ENCODE peak calls at places on chromosomes 12 and 14, in ten cellular contexts. E is body of pancreas; Q is CD8-positive, alpha-beta memory T cell; Z is ovary; O is OCI-LY7; V is bronchial epithelial cell; L is breast epithelium; U is GM12865; A is AG10803; R is CD8-positive, alpha-beta T cell. I is an unnamed sample.

GRCh38 chr12:7498832-7499231 is 4.7 kb downstream of the CD163 start:
- DNase-seq in R (no peak), A (peak), Z (no peak), L (no peak), Q (no peak), O (no peak), U (no peak), V (no peak), E (peak), I (peak)

GRCh38 chr14:83478741-83479140 is 1945.1 kb upstream of the SEL1L start:
- DNase-seq in V (no peak), O (no peak), E (no peak), Q (no peak), R (no peak), U (no peak), Z (no peak), A (no peak), L (no peak), I (no peak)

GRCh38 chr14:59126714-59127436 is 61.6 kb upstream of the DAAM1 start:
- DNase-seq in V (peak), A (peak), Q (peak), Z (peak), R (peak), O (peak), L (peak), U (peak), E (peak), I (peak)

GRCh38 chr14:100573009-100573756 is 14.0 kb downstream of the BEGAIN start:
- DNase-seq in Z (no peak), A (no peak), O (peak), E (no peak), V (no peak), U (no peak), Q (no peak), R (no peak), L (no peak), I (no peak)

GRCh38 chr14:84584526-84584925 is 945.4 kb upstream of the FLRT2 start:
- DNase-seq in Z (no peak), O (no peak), A (no peak), E (no peak), U (no peak), V (no peak), L (no peak), R (no peak), Q (no peak), I (no peak)

GRCh38 chr14:64943556-64943955 is 1.0 kb upstream of the GPX2 start:
- DNase-seq in Z (no peak), A (no peak), E (no peak), V (no peak), L (no peak), R (no peak), U (no peak), O (no peak), Q (no peak), I (no peak)

GRCh38 chr14:101898416-101898815 is 66.0 kb upstream of the DYNC1H1 start:
- DNase-seq in L (no peak), Q (no peak), U (no peak), V (no peak), O (no peak), Z (peak), R (no peak), E (no peak), A (no peak), I (no peak)

GRCh38 chr12:19382111-19382526 is 57.2 kb upstream of the AEBP2 start:
- DNase-seq in U (peak), R (no peak), V (peak), O (no peak), L (no peak), Z (no peak), Q (no peak), E (peak), A (peak), I (peak)

GRCh38 chr12:119157528-119157927 is 21.2 kb upstream of the HSPB8 start:
- DNase-seq in Z (no peak), Q (no peak), R (no peak), O (no peak), U (no peak), E (no peak), V (no peak), L (no peak), A (no peak), I (no peak)

GRCh38 chr12:94150483-94151225 is 2.3 kb downstream of the PLXNC1 start:
- DNase-seq in L (no peak), V (no peak), Q (peak), A (no peak), O (no peak), R (peak), Z (peak), U (peak), E (no peak), I (peak)

GRCh38 chr12:41699658-41700057 is 445.0 kb downstream of the GXYLT1 start:
- DNase-seq in Z (no peak), O (no peak), Q (no peak), V (no peak), U (no peak), E (no peak), R (no peak), L (no peak), A (no peak), I (no peak)

GRCh38 chr12:57893460-57894353 is 47.2 kb upstream of the CTDSP2 start:
- DNase-seq in A (peak), Q (no peak), L (peak), O (no peak), U (peak), E (peak), Z (peak), V (peak), R (no peak), I (peak)

GRCh38 chr14:65879218-65880009 is 466.9 kb downstream of the FUT8 start:
- DNase-seq in R (no peak), A (peak), O (no peak), Q (no peak), U (no peak), V (peak), Z (no peak), E (no peak), L (no peak), I (no peak)

GRCh38 chr14:104333903-104334811 is 195.8 kb downstream of the KIF26A start:
- DNase-seq in U (no peak), V (no peak), A (no peak), Z (no peak), R (no peak), E (no peak), Q (no peak), L (no peak), O (no peak), I (peak)

GRCh38 chr12:14387472-14387871 is 22.0 kb downstream of the ATF7IP start:
- DNase-seq in Z (no peak), V (no peak), U (no peak), R (no peak), O (no peak), E (no peak), A (no peak), L (no peak), Q (no peak), I (no peak)
- H3K4me3 ChIP-seq in Z (no peak), V (no peak), U (peak), R (peak), O (peak), E (no peak), A (no peak), L (no peak), Q (peak), I (no peak)

DNA sequence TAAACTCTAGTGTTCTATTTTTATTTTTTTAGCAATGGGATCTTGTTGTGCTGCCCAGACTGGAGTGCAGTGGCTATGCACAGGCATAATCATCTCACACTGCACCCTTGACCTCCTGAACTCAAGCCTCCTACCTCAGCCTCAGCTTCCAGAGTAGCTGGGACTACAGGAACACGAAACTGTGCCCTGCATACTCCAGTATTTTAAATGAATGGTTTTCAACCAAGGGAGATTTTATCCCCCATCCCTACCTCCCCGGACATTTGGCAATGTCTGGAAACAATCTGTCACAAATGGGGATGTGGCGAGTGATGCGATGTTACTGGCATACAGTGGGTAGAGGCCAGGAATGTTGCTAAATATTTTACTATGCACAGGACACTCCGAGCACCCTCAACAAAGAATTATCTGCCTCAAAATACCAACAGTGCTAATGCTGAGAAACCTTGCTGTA is 2.1 kb downstream of the CBX5 start:
- DNase-seq in L (no peak), U (no peak), V (no peak), R (no peak), O (no peak), A (peak), Q (no peak), E (no peak), Z (no peak), I (peak)
- H3K4me3 ChIP-seq in L (peak), U (peak), V (no peak), R (peak), O (peak), A (peak), Q (no peak), E (no peak), Z (no peak), I (peak)

GRCh38 chr12:104049278-104050257 is at the start of gene GLT8D2:
- DNase-seq in O (no peak), Q (no peak), U (no peak), L (peak), V (peak), R (no peak), Z (peak), A (peak), E (peak), I (peak)
- H3K4me3 ChIP-seq in O (no peak), Q (no peak), U (no peak), L (peak), V (peak), R (no peak), Z (peak), A (peak), E (no peak), I (peak)

GRCh38 chr12:49345048-49345839 is 1.4 kb upstream of the DNAJC22 start:
- DNase-seq in Z (peak), U (peak), A (no peak), L (no peak), Q (no peak), R (no peak), O (peak), V (no peak), E (peak), I (peak)
- H3K4me3 ChIP-seq in Z (peak), U (peak), A (peak), L (peak), Q (peak), R (peak), O (peak), V (peak), E (no peak), I (peak)

I was measured in osteoblast.